ENCODE peak calls at places on chromosomes 11 and 22, in five cellular contexts. Y is BJ; K is AG10803; M is bronchial epithelial cell; J is CD4-positive, alpha-beta memory T cell. U is an unnamed sample.

GRCh38 chr11:91296628-91297027 is 928.0 kb upstream of the FAT3 start:
- DNase-seq in M (peak; percentile 67), K (no peak), J (no peak), Y (no peak), U (peak; percentile 35)

GRCh38 chr11:125165664-125166346 is 1.3 kb downstream of the PKNOX2 start:
- DNase-seq in J (no peak), M (no peak), K (no peak), Y (no peak), U (peak; percentile 42)

GRCh38 chr22:48751539-48752437 is 1075.9 kb downstream of the BRD1 start:
- DNase-seq in Y (no peak), M (no peak), J (no peak), K (no peak), U (no peak)

GRCh38 chr22:48849963-48850657 is 977.6 kb downstream of the BRD1 start:
- DNase-seq in K (no peak), M (no peak), J (no peak), Y (no peak), U (no peak)

GRCh38 chr22:24516301-24516737 is 21.2 kb downstream of the UPB1 start:
- DNase-seq in Y (peak; percentile 70), J (no peak), M (peak; percentile 52), K (peak; percentile 93), U (peak; percentile 71)

GRCh38 chr11:65489706-65490310 is 9.0 kb upstream of the MALAT1 start:
- DNase-seq in J (no peak), M (no peak), K (peak; percentile 65), Y (no peak), U (peak; percentile 68)

GRCh38 chr11:269146-269890 is 8.9 kb upstream of the NLRP6 start:
- DNase-seq in J (peak; percentile 90), K (peak; percentile 56), Y (no peak), M (peak; percentile 45), U (no peak)

GRCh38 chr22:29820941-29821789 is 16.9 kb downstream of the ASCC2 start:
- DNase-seq in K (peak; percentile 80), Y (peak; percentile 23), J (no peak), M (peak; percentile 100), U (peak; percentile 80)

GRCh38 chr22:25558341-25558740 is 6.1 kb upstream of the GRK3 start:
- DNase-seq in M (no peak), K (no peak), Y (no peak), J (no peak), U (no peak)

GRCh38 chr11:41316726-41317125 is 142.7 kb downstream of the LRRC4C start:
- DNase-seq in J (no peak), M (no peak), Y (no peak), K (no peak), U (no peak)

GRCh38 chr11:2587976-2588748 is 111.6 kb downstream of the KCNQ1OT1 start:
- DNase-seq in Y (no peak), K (no peak), J (no peak), M (no peak), U (no peak)

GRCh38 chr11:5383576-5383975 is at the start of gene OR51M1:
- DNase-seq in M (no peak), Y (no peak), J (no peak), K (no peak), U (no peak)

GRCh38 chr11:78419327-78419726 is 1.7 kb upstream of the GAB2 start:
- DNase-seq in M (peak; percentile 93), K (peak; percentile 97), J (no peak), Y (peak; percentile 79), U (peak; percentile 94)

GRCh38 chr11:19444231-19444630 is 203.5 kb upstream of the E2F8 start:
- DNase-seq in J (no peak), M (no peak), K (peak; percentile 77), Y (no peak), U (peak; percentile 61)

GRCh38 chr22:42612336-42612735 is 2.3 kb downstream of the POLDIP3 start:
- DNase-seq in Y (no peak), M (no peak), K (no peak), J (no peak), U (no peak)

GRCh38 chr11:70610561-70610960 is 212.2 kb downstream of the CTTN start:
- DNase-seq in K (peak; percentile 8), J (no peak), M (no peak), Y (no peak), U (peak; percentile 18)

GRCh38 chr11:46248270-46249102 is 29.0 kb upstream of the CREB3L1 start:
- DNase-seq in J (no peak), Y (peak; percentile 85), M (peak; percentile 90), K (peak; percentile 96), U (peak; percentile 89)

GRCh38 chr11:128174465-128175101 is 412.8 kb downstream of the ETS1 start:
- DNase-seq in K (peak; percentile 91), M (no peak), Y (peak; percentile 54), J (no peak), U (no peak)

GRCh38 chr11:33317662-33318061 is 60.5 kb downstream of the HIPK3 start:
- DNase-seq in K (peak; percentile 18), J (no peak), Y (no peak), M (peak; percentile 79), U (peak; percentile 9)

GRCh38 chr22:35835998-35836691 is 118.5 kb downstream of the APOL5 start:
- DNase-seq in J (no peak), K (peak; percentile 92), Y (peak; percentile 72), M (peak; percentile 86), U (peak; percentile 92)

GRCh38 chr11:8906629-8907028 is 4.4 kb upstream of the AKIP1 start:
- DNase-seq in Y (peak; percentile 60), M (peak; percentile 91), J (no peak), K (peak; percentile 76), U (peak; percentile 80)

GRCh38 chr11:132056689-132057088 is 686.3 kb downstream of the NTM start:
- DNase-seq in M (no peak), K (peak; percentile 82), Y (no peak), J (no peak), U (peak; percentile 79)

GRCh38 chr11:134792044-134792443 is 380.0 kb upstream of the B3GAT1 start:
- DNase-seq in M (peak; percentile 11), Y (no peak), K (no peak), J (no peak), U (no peak)

GRCh38 chr22:37062366-37062655 is 10.8 kb downstream of the KCTD17 start:
- DNase-seq in M (no peak), K (no peak), J (no peak), Y (no peak), U (no peak)

GRCh38 chr22:39956932-39957664 is 3.1 kb upstream of the TMA7B start:
- DNase-seq in K (no peak), M (no peak), Y (no peak), J (no peak), U (no peak)

U was measured in foreskin fibroblast.